ENCODE peak calls at places on chromosomes 11 and 22, in five cellular contexts. One of them, this sample, is unnamed.

GRCh38 chr11:73478737-73479347 is 102.6 kb downstream of the RELT start:
- DNase-seq in cardiac muscle cell: peak; percentile 38
- DNase-seq in CD8-positive, alpha-beta memory T cell: no peak
- DNase-seq in heart right ventricle: no peak
- DNase-seq in mesendoderm: peak; percentile 68
- DNase-seq in this sample: no peak

GRCh38 chr22:38724926-38725571 is 19.3 kb downstream of the GTPBP1 start:
- DNase-seq in cardiac muscle cell: peak; percentile 56
- DNase-seq in CD8-positive, alpha-beta memory T cell: no peak
- DNase-seq in heart right ventricle: no peak
- DNase-seq in mesendoderm: peak; percentile 59
- DNase-seq in this sample: no peak

GRCh38 chr11:9092085-9092484 is 686 bp upstream of the SCUBE2 start:
- DNase-seq in cardiac muscle cell: no peak
- DNase-seq in CD8-positive, alpha-beta memory T cell: no peak
- DNase-seq in heart right ventricle: no peak
- DNase-seq in mesendoderm: no peak
- DNase-seq in this sample: no peak

GRCh38 chr11:68929706-68930605 is 26.3 kb downstream of the IGHMBP2 start:
- DNase-seq in cardiac muscle cell: no peak
- DNase-seq in CD8-positive, alpha-beta memory T cell: no peak
- DNase-seq in heart right ventricle: no peak
- DNase-seq in mesendoderm: no peak
- DNase-seq in this sample: no peak

GRCh38 chr11:60803273-60803936 is 18.3 kb downstream of the MS4A10 start:
- DNase-seq in cardiac muscle cell: no peak
- DNase-seq in CD8-positive, alpha-beta memory T cell: no peak
- DNase-seq in heart right ventricle: no peak
- DNase-seq in mesendoderm: no peak
- DNase-seq in this sample: no peak

GRCh38 chr11:2432628-2433071 is 11.7 kb downstream of the TRPM5 start:
- DNase-seq in cardiac muscle cell: no peak
- DNase-seq in CD8-positive, alpha-beta memory T cell: no peak
- DNase-seq in heart right ventricle: no peak
- DNase-seq in mesendoderm: no peak
- DNase-seq in this sample: peak; percentile 31

GRCh38 chr22:44892803-44893730 is 116.7 kb downstream of the PHF21B start:
- DNase-seq in cardiac muscle cell: no peak
- DNase-seq in CD8-positive, alpha-beta memory T cell: no peak
- DNase-seq in heart right ventricle: no peak
- DNase-seq in mesendoderm: no peak
- DNase-seq in this sample: no peak

GRCh38 chr11:96275807-96276594 is 67.0 kb downstream of the MAML2 start:
- DNase-seq in cardiac muscle cell: peak; percentile 47
- DNase-seq in CD8-positive, alpha-beta memory T cell: no peak
- DNase-seq in heart right ventricle: no peak
- DNase-seq in mesendoderm: peak; percentile 39
- DNase-seq in this sample: no peak

GRCh38 chr11:118917488-118918127 is 8.1 kb downstream of the BCL9L start:
- DNase-seq in cardiac muscle cell: no peak
- DNase-seq in CD8-positive, alpha-beta memory T cell: no peak
- DNase-seq in heart right ventricle: peak; percentile 50
- DNase-seq in mesendoderm: peak; percentile 48
- DNase-seq in this sample: peak; percentile 72

GRCh38 chr22:36755316-36755715 is 20.6 kb downstream of the IFT27 start:
- DNase-seq in cardiac muscle cell: no peak
- DNase-seq in CD8-positive, alpha-beta memory T cell: no peak
- DNase-seq in heart right ventricle: no peak
- DNase-seq in mesendoderm: no peak
- DNase-seq in this sample: no peak

GRCh38 chr11:67449116-67449844 is 3.2 kb downstream of the GPR152 start:
- DNase-seq in cardiac muscle cell: no peak
- DNase-seq in CD8-positive, alpha-beta memory T cell: no peak
- DNase-seq in heart right ventricle: no peak
- DNase-seq in mesendoderm: no peak
- DNase-seq in this sample: no peak

GRCh38 chr11:76657139-76657823 is 13.3 kb downstream of the LRRC32 start:
- DNase-seq in cardiac muscle cell: no peak
- DNase-seq in CD8-positive, alpha-beta memory T cell: no peak
- DNase-seq in heart right ventricle: no peak
- DNase-seq in mesendoderm: no peak
- DNase-seq in this sample: peak; percentile 21

GRCh38 chr11:33045551-33046255 is 6.3 kb downstream of the TCP11L1 start:
- DNase-seq in cardiac muscle cell: no peak
- DNase-seq in CD8-positive, alpha-beta memory T cell: no peak
- DNase-seq in heart right ventricle: no peak
- DNase-seq in mesendoderm: peak; percentile 35
- DNase-seq in this sample: no peak

GRCh38 chr11:27058456-27058855 is 17.8 kb downstream of the BBOX1 start:
- DNase-seq in cardiac muscle cell: no peak
- DNase-seq in CD8-positive, alpha-beta memory T cell: no peak
- DNase-seq in heart right ventricle: no peak
- DNase-seq in mesendoderm: no peak
- DNase-seq in this sample: no peak

GRCh38 chr22:33853200-33854097 is 66.8 kb downstream of the LARGE1 start:
- DNase-seq in cardiac muscle cell: peak; percentile 21
- DNase-seq in CD8-positive, alpha-beta memory T cell: no peak
- DNase-seq in heart right ventricle: peak; percentile 68
- DNase-seq in mesendoderm: no peak
- DNase-seq in this sample: peak; percentile 74

GRCh38 chr22:22884010-22884887 is 3.4 kb upstream of the IGLL5 start:
- DNase-seq in cardiac muscle cell: no peak
- DNase-seq in CD8-positive, alpha-beta memory T cell: peak; percentile 44
- DNase-seq in heart right ventricle: peak; percentile 64
- DNase-seq in mesendoderm: peak; percentile 88
- DNase-seq in this sample: no peak

GRCh38 chr11:68843052-68843561 is 1.4 kb upstream of the CPT1A start:
- DNase-seq in cardiac muscle cell: no peak
- DNase-seq in CD8-positive, alpha-beta memory T cell: peak; percentile 42
- DNase-seq in heart right ventricle: peak; percentile 53
- DNase-seq in mesendoderm: no peak
- DNase-seq in this sample: no peak

GRCh38 chr11:14373941-14374646 is 15.1 kb upstream of the RRAS2 start:
- DNase-seq in cardiac muscle cell: no peak
- DNase-seq in CD8-positive, alpha-beta memory T cell: no peak
- DNase-seq in heart right ventricle: peak; percentile 48
- DNase-seq in mesendoderm: peak; percentile 75
- DNase-seq in this sample: no peak

GRCh38 chr11:124643605-124644425 is 21.2 kb downstream of the TBRG1 start:
- DNase-seq in cardiac muscle cell: no peak
- DNase-seq in CD8-positive, alpha-beta memory T cell: no peak
- DNase-seq in heart right ventricle: no peak
- DNase-seq in mesendoderm: no peak
- DNase-seq in this sample: no peak

GRCh38 chr11:43738600-43739409 is 58.3 kb downstream of the HSD17B12 start:
- DNase-seq in cardiac muscle cell: peak; percentile 86
- DNase-seq in CD8-positive, alpha-beta memory T cell: no peak
- DNase-seq in heart right ventricle: peak; percentile 42
- DNase-seq in mesendoderm: peak; percentile 83
- DNase-seq in this sample: no peak

GRCh38 chr11:117876341-117877119 is at the start of gene FXYD6:
- DNase-seq in cardiac muscle cell: peak; percentile 92
- DNase-seq in CD8-positive, alpha-beta memory T cell: no peak
- DNase-seq in heart right ventricle: peak; percentile 77
- DNase-seq in mesendoderm: peak; percentile 84
- DNase-seq in this sample: no peak

GRCh38 chr11:56624661-56625110 is 10.0 kb upstream of the OR5M1 start:
- DNase-seq in cardiac muscle cell: peak; percentile 55
- DNase-seq in CD8-positive, alpha-beta memory T cell: no peak
- DNase-seq in heart right ventricle: no peak
- DNase-seq in mesendoderm: peak; percentile 91
- DNase-seq in this sample: no peak

GRCh38 chr11:45537617-45538016 is 127.8 kb downstream of the CHST1 start:
- DNase-seq in cardiac muscle cell: no peak
- DNase-seq in CD8-positive, alpha-beta memory T cell: no peak
- DNase-seq in heart right ventricle: no peak
- DNase-seq in mesendoderm: no peak
- DNase-seq in this sample: no peak

GRCh38 chr11:74474316-74474715 is 7.0 kb upstream of the KCNE3 start:
- DNase-seq in cardiac muscle cell: no peak
- DNase-seq in CD8-positive, alpha-beta memory T cell: no peak
- DNase-seq in heart right ventricle: no peak
- DNase-seq in mesendoderm: no peak
- DNase-seq in this sample: no peak

GRCh38 chr22:36136475-36136874 is 24.1 kb downstream of the APOL3 start:
- DNase-seq in cardiac muscle cell: no peak
- DNase-seq in CD8-positive, alpha-beta memory T cell: no peak
- DNase-seq in heart right ventricle: no peak
- DNase-seq in mesendoderm: no peak
- DNase-seq in this sample: no peak

GRCh38 chr22:20545681-20546521 is 38.5 kb downstream of the MED15 start:
- DNase-seq in cardiac muscle cell: no peak
- DNase-seq in CD8-positive, alpha-beta memory T cell: no peak
- DNase-seq in heart right ventricle: no peak
- DNase-seq in mesendoderm: no peak
- DNase-seq in this sample: peak; percentile 16

GRCh38 chr11:28649922-28650321 is 541.7 kb downstream of the METTL15 start:
- DNase-seq in cardiac muscle cell: no peak
- DNase-seq in CD8-positive, alpha-beta memory T cell: no peak
- DNase-seq in heart right ventricle: no peak
- DNase-seq in mesendoderm: no peak
- DNase-seq in this sample: no peak

GRCh38 chr22:26325641-26326040 is 103.4 kb upstream of the ASPHD2 start:
- DNase-seq in cardiac muscle cell: no peak
- DNase-seq in CD8-positive, alpha-beta memory T cell: no peak
- DNase-seq in heart right ventricle: no peak
- DNase-seq in mesendoderm: no peak
- DNase-seq in this sample: no peak

GRCh38 chr11:127074151-127074761 is 73.7 kb upstream of the KIRREL3 start:
- DNase-seq in cardiac muscle cell: peak; percentile 34
- DNase-seq in CD8-positive, alpha-beta memory T cell: no peak
- DNase-seq in heart right ventricle: no peak
- DNase-seq in mesendoderm: peak; percentile 67
- DNase-seq in this sample: no peak

GRCh38 chr11:83292709-83293435 is 6.7 kb upstream of the CCDC90B start:
- DNase-seq in cardiac muscle cell: peak; percentile 71
- DNase-seq in CD8-positive, alpha-beta memory T cell: no peak
- DNase-seq in heart right ventricle: peak; percentile 33
- DNase-seq in mesendoderm: peak; percentile 94
- DNase-seq in this sample: no peak

GRCh38 chr11:65868076-65868667 is 4.4 kb downstream of the EFEMP2 start:
- DNase-seq in cardiac muscle cell: no peak
- DNase-seq in CD8-positive, alpha-beta memory T cell: no peak
- DNase-seq in heart right ventricle: no peak
- DNase-seq in mesendoderm: peak; percentile 84
- DNase-seq in this sample: peak; percentile 47

GRCh38 chr22:21082248-21082647 is 36.5 kb downstream of the LRRC74B start:
- DNase-seq in cardiac muscle cell: no peak
- DNase-seq in CD8-positive, alpha-beta memory T cell: no peak
- DNase-seq in heart right ventricle: no peak
- DNase-seq in mesendoderm: no peak
- DNase-seq in this sample: no peak

GRCh38 chr11:57586711-57587110 is 10.8 kb upstream of the SERPING1 start:
- DNase-seq in cardiac muscle cell: no peak
- DNase-seq in CD8-positive, alpha-beta memory T cell: no peak
- DNase-seq in heart right ventricle: no peak
- DNase-seq in mesendoderm: no peak
- DNase-seq in this sample: no peak

GRCh38 chr22:45201678-45202332 is 38.1 kb downstream of the NUP50 start:
- DNase-seq in cardiac muscle cell: no peak
- DNase-seq in CD8-positive, alpha-beta memory T cell: no peak
- DNase-seq in heart right ventricle: no peak
- DNase-seq in mesendoderm: no peak
- DNase-seq in this sample: peak; percentile 16